ENCODE peak calls at places on chromosomes 2 and 18, in four cellular contexts. C, Q, O and X are unnamed samples.

GRCh38 chr2:190867182-190867581 is 13.4 kb upstream of the GLS start:
- DNase-seq in C (no peak), Q (no peak), O (peak), X (no peak)

GRCh38 chr2:118190365-118190916 is 102.2 kb downstream of the INSIG2 start:
- DNase-seq in C (no peak), Q (peak), O (peak), X (no peak)

GRCh38 chr2:179218848-179219594 is 45.6 kb downstream of the SESTD1 start:
- DNase-seq in C (peak), Q (peak), O (peak), X (peak)

GRCh38 chr18:49274188-49274714 is 186.2 kb downstream of the DYM start:
- DNase-seq in C (no peak), Q (no peak), O (peak), X (no peak)

GRCh38 chr2:197137234-197137633 is 173.3 kb downstream of the ANKRD44 start:
- DNase-seq in C (no peak), Q (no peak), O (peak), X (no peak)

GRCh38 chr2:33202641-33203345 is 256.0 kb downstream of the LTBP1 start:
- DNase-seq in C (no peak), Q (no peak), O (no peak), X (no peak)

GRCh38 chr2:15494877-15495276 is 66.3 kb downstream of the NBAS start:
- DNase-seq in C (no peak), Q (no peak), O (peak), X (no peak)

GRCh38 chr2:224311226-224311625 is 90.7 kb downstream of the FAM124B start:
- DNase-seq in C (no peak), Q (no peak), O (peak), X (no peak)

GRCh38 chr18:47883771-47884413 is 46.6 kb downstream of the SMAD2 start:
- DNase-seq in C (no peak), Q (peak), O (peak), X (no peak)

GRCh38 chr2:14828223-14828622 is 195.7 kb downstream of the LRATD1 start:
- DNase-seq in C (no peak), Q (no peak), O (no peak), X (no peak)

GRCh38 chr2:15636972-15637785 is 45.5 kb downstream of the DDX1 start:
- DNase-seq in C (peak), Q (peak), O (peak), X (peak)

GRCh38 chr18:12628706-12629702 is 28.9 kb downstream of the SPIRE1 start:
- DNase-seq in C (no peak), Q (no peak), O (peak), X (no peak)

GRCh38 chr18:58800582-58800981 is 64.1 kb upstream of the ZNF532 start:
- DNase-seq in C (no peak), Q (no peak), O (no peak), X (no peak)

GRCh38 chr2:241844831-241845578 is 13.7 kb downstream of the PDCD1 start:
- DNase-seq in C (no peak), Q (no peak), O (no peak), X (no peak)

GRCh38 chr2:112941753-112942653 is 31.0 kb downstream of the IL37 start:
- DNase-seq in C (peak), Q (peak), O (peak), X (peak)

GRCh38 chr2:45945182-45945779 is 293.8 kb downstream of the PRKCE start:
- DNase-seq in C (no peak), Q (no peak), O (no peak), X (no peak)

GRCh38 chr2:217916504-217917254 is 86.1 kb downstream of the TNS1 start:
- DNase-seq in C (no peak), Q (no peak), O (no peak), X (no peak)

GRCh38 chr18:54125429-54125828 is 99.0 kb downstream of the MBD2 start:
- DNase-seq in C (no peak), Q (no peak), O (no peak), X (no peak)

GRCh38 chr2:29284671-29285070 is 169.5 kb downstream of the CLIP4 start:
- DNase-seq in C (no peak), Q (no peak), O (no peak), X (no peak)

GRCh38 chr18:8389391-8390340 is 219.6 kb upstream of the RAB12 start:
- DNase-seq in C (peak), Q (peak), O (peak), X (peak)

GRCh38 chr2:27262379-27263286 is at the start of gene SLC30A3:
- DNase-seq in C (peak), Q (no peak), O (peak), X (peak)

GRCh38 chr2:133710613-133711012 is 142.3 kb upstream of the NCKAP5 start:
- DNase-seq in C (no peak), Q (no peak), O (peak), X (no peak)

GRCh38 chr2:128585706-128586105 is 267.0 kb upstream of the HS6ST1 start:
- DNase-seq in C (no peak), Q (no peak), O (peak), X (no peak)

GRCh38 chr2:31107588-31108300 is 30.5 kb downstream of the GALNT14 start:
- DNase-seq in C (no peak), Q (no peak), O (peak), X (peak)

GRCh38 chr2:173752152-173752551 is 213.0 kb downstream of the SP3 start:
- DNase-seq in C (no peak), Q (no peak), O (peak), X (no peak)

GRCh38 chr2:13546131-13546530 is 829.4 kb downstream of the TRIB2 start:
- DNase-seq in C (no peak), Q (no peak), O (no peak), X (no peak)